ENCODE peak calls at places on chromosomes 1 and 21, in eight cellular contexts. One of them, this sample, is unnamed.
A peak's percentile ranks its signal among the peaks of the same experiment; 100 is the strongest.

GRCh38 chr1:202165267-202165941 is 5.0 kb upstream of the PTPN7 start:
- DNase-seq in WERI-Rb-1: no peak
- DNase-seq in adrenal gland: no peak
- DNase-seq in transverse colon: no peak
- DNase-seq in tibial nerve: no peak
- DNase-seq in mammary epithelial cell: no peak
- DNase-seq in psoas muscle: no peak
- DNase-seq in A673: no peak
- DNase-seq in this sample: no peak

GRCh38 chr21:30600787-30601186 is at the start of gene KRTAP22-1:
- DNase-seq in WERI-Rb-1: no peak
- DNase-seq in adrenal gland: no peak
- DNase-seq in transverse colon: no peak
- DNase-seq in tibial nerve: no peak
- DNase-seq in mammary epithelial cell: no peak
- DNase-seq in psoas muscle: no peak
- DNase-seq in A673: no peak
- DNase-seq in this sample: no peak

GRCh38 chr1:66282343-66282852 is 251.6 kb upstream of the SGIP1 start:
- DNase-seq in WERI-Rb-1: no peak
- DNase-seq in adrenal gland: no peak
- DNase-seq in transverse colon: peak; percentile 47
- DNase-seq in tibial nerve: no peak
- DNase-seq in mammary epithelial cell: peak; percentile 98
- DNase-seq in psoas muscle: no peak
- DNase-seq in A673: peak; percentile 25
- DNase-seq in this sample: peak; percentile 89

GRCh38 chr21:26736449-26736848 is 108.8 kb downstream of the ADAMTS1 start:
- DNase-seq in WERI-Rb-1: no peak
- DNase-seq in adrenal gland: no peak
- DNase-seq in transverse colon: no peak
- DNase-seq in tibial nerve: no peak
- DNase-seq in mammary epithelial cell: no peak
- DNase-seq in psoas muscle: no peak
- DNase-seq in A673: no peak
- DNase-seq in this sample: no peak

GRCh38 chr1:93758842-93759515 is 77.3 kb upstream of the BCAR3 start:
- DNase-seq in WERI-Rb-1: no peak
- DNase-seq in adrenal gland: peak; percentile 32
- DNase-seq in transverse colon: no peak
- DNase-seq in tibial nerve: no peak
- DNase-seq in mammary epithelial cell: no peak
- DNase-seq in psoas muscle: no peak
- DNase-seq in A673: no peak
- DNase-seq in this sample: peak; percentile 61

GRCh38 chr1:211825990-211826389 is 4.6 kb downstream of the LPGAT1 start:
- DNase-seq in WERI-Rb-1: no peak
- DNase-seq in adrenal gland: no peak
- DNase-seq in transverse colon: no peak
- DNase-seq in tibial nerve: no peak
- DNase-seq in mammary epithelial cell: peak; percentile 17
- DNase-seq in psoas muscle: no peak
- DNase-seq in A673: no peak
- DNase-seq in this sample: peak; percentile 41

GRCh38 chr1:181531951-181532640 is 48.8 kb downstream of the CACNA1E start:
- DNase-seq in WERI-Rb-1: no peak
- DNase-seq in adrenal gland: no peak
- DNase-seq in transverse colon: no peak
- DNase-seq in tibial nerve: no peak
- DNase-seq in mammary epithelial cell: no peak
- DNase-seq in psoas muscle: no peak
- DNase-seq in A673: no peak
- DNase-seq in this sample: no peak

GRCh38 chr1:150429805-150430204 is 57.4 kb upstream of the TARS2 start:
- DNase-seq in WERI-Rb-1: no peak
- DNase-seq in adrenal gland: no peak
- DNase-seq in transverse colon: no peak
- DNase-seq in tibial nerve: no peak
- DNase-seq in mammary epithelial cell: peak; percentile 2
- DNase-seq in psoas muscle: no peak
- DNase-seq in A673: peak; percentile 30
- DNase-seq in this sample: no peak

GRCh38 chr1:65150583-65151263 is 2.7 kb downstream of the AK4 start:
- DNase-seq in WERI-Rb-1: no peak
- DNase-seq in adrenal gland: no peak
- DNase-seq in transverse colon: no peak
- DNase-seq in tibial nerve: no peak
- DNase-seq in mammary epithelial cell: no peak
- DNase-seq in psoas muscle: no peak
- DNase-seq in A673: no peak
- DNase-seq in this sample: no peak

GRCh38 chr1:243250102-243250501 is 5.0 kb downstream of the CEP170 start:
- DNase-seq in WERI-Rb-1: no peak
- DNase-seq in adrenal gland: no peak
- DNase-seq in transverse colon: no peak
- DNase-seq in tibial nerve: no peak
- DNase-seq in mammary epithelial cell: no peak
- DNase-seq in psoas muscle: no peak
- DNase-seq in A673: no peak
- DNase-seq in this sample: no peak

GRCh38 chr1:25914074-25914995 is 8.1 kb upstream of the STMN1 start:
- DNase-seq in WERI-Rb-1: no peak
- DNase-seq in adrenal gland: no peak
- DNase-seq in transverse colon: no peak
- DNase-seq in tibial nerve: no peak
- DNase-seq in mammary epithelial cell: no peak
- DNase-seq in psoas muscle: no peak
- DNase-seq in A673: no peak
- DNase-seq in this sample: no peak

GRCh38 chr1:208217774-208218173 is 26.4 kb downstream of the PLXNA2 start:
- DNase-seq in WERI-Rb-1: no peak
- DNase-seq in adrenal gland: no peak
- DNase-seq in transverse colon: no peak
- DNase-seq in tibial nerve: no peak
- DNase-seq in mammary epithelial cell: no peak
- DNase-seq in psoas muscle: no peak
- DNase-seq in A673: no peak
- DNase-seq in this sample: no peak

GRCh38 chr1:201198598-201198997 is 8.0 kb downstream of the IGFN1 start:
- DNase-seq in WERI-Rb-1: no peak
- DNase-seq in adrenal gland: no peak
- DNase-seq in transverse colon: no peak
- DNase-seq in tibial nerve: no peak
- DNase-seq in mammary epithelial cell: no peak
- DNase-seq in psoas muscle: no peak
- DNase-seq in A673: no peak
- DNase-seq in this sample: no peak

GRCh38 chr1:113904292-113904673 is 316 bp downstream of the AP4B1 start:
- DNase-seq in WERI-Rb-1: no peak
- DNase-seq in adrenal gland: no peak
- DNase-seq in transverse colon: no peak
- DNase-seq in tibial nerve: no peak
- DNase-seq in mammary epithelial cell: no peak
- DNase-seq in psoas muscle: no peak
- DNase-seq in A673: no peak
- DNase-seq in this sample: no peak
- H3K36me3 ChIP-seq in WERI-Rb-1: peaks cover 29% of the 10 kb centered on the region
- H3K36me3 ChIP-seq in adrenal gland: peaks cover 36% of the 10 kb centered on the region
- H3K36me3 ChIP-seq in transverse colon: no peaks in the 10 kb centered on the region
- H3K36me3 ChIP-seq in tibial nerve: peaks cover 52% of the 10 kb centered on the region
- H3K36me3 ChIP-seq in mammary epithelial cell: peaks cover 5% of the 10 kb centered on the region
- H3K36me3 ChIP-seq in psoas muscle: peaks cover 4% of the 10 kb centered on the region
- H3K36me3 ChIP-seq in A673: peaks cover 61% of the 10 kb centered on the region
- H3K36me3 ChIP-seq in this sample: peaks cover 9% of the 10 kb centered on the region

GRCh38 chr21:41613421-41613998 is 105.6 kb upstream of the TMPRSS2 start:
- DNase-seq in WERI-Rb-1: no peak
- DNase-seq in adrenal gland: no peak
- DNase-seq in transverse colon: no peak
- DNase-seq in tibial nerve: no peak
- DNase-seq in mammary epithelial cell: no peak
- DNase-seq in psoas muscle: no peak
- DNase-seq in A673: no peak
- DNase-seq in this sample: no peak

GRCh38 chr21:41612674-41613250 is 104.8 kb upstream of the TMPRSS2 start:
- DNase-seq in WERI-Rb-1: peak; percentile 64
- DNase-seq in adrenal gland: peak; percentile 30
- DNase-seq in transverse colon: peak; percentile 57
- DNase-seq in tibial nerve: peak; percentile 64
- DNase-seq in mammary epithelial cell: peak; percentile 93
- DNase-seq in psoas muscle: peak; percentile 90
- DNase-seq in A673: peak; percentile 59
- DNase-seq in this sample: peak; percentile 42

GRCh38 chr21:41615613-41616012 is 107.7 kb upstream of the TMPRSS2 start:
- DNase-seq in WERI-Rb-1: no peak
- DNase-seq in adrenal gland: no peak
- DNase-seq in transverse colon: no peak
- DNase-seq in tibial nerve: no peak
- DNase-seq in mammary epithelial cell: peak; percentile 93
- DNase-seq in psoas muscle: no peak
- DNase-seq in A673: no peak
- DNase-seq in this sample: peak; percentile 76

GRCh38 chr21:41614456-41615010 is 106.6 kb upstream of the TMPRSS2 start:
- DNase-seq in WERI-Rb-1: no peak
- DNase-seq in adrenal gland: no peak
- DNase-seq in transverse colon: no peak
- DNase-seq in tibial nerve: no peak
- DNase-seq in mammary epithelial cell: no peak
- DNase-seq in psoas muscle: no peak
- DNase-seq in A673: no peak
- DNase-seq in this sample: no peak

DNA sequence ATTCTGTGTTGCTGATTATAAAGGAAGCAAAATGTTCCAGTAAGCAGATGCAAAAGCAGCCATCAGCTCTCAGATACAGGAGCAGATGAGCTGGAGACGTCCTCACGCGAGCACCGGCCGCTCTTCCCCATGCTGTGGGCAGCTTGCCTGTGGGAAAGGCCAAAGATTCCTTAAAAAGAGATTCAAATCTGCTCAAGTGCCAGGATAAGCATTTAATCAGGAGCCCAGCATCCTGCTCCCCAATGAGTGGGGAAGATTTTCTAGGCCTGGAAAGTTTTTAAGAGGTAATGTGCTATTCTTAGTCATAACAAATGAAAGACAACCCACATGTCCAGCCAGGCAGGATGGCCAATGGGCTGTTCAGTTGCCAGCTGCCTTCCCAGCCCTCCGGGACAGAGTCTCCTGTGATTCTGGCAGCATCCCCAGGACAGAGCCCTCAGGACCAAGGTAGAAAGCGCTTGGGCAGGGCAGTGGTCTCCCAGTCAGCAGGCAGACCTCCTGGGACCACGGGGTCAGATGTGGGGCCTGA is 108.2 kb upstream of the TMPRSS2 start:
- DNase-seq in WERI-Rb-1: no peak
- DNase-seq in adrenal gland: no peak
- DNase-seq in transverse colon: no peak
- DNase-seq in tibial nerve: no peak
- DNase-seq in mammary epithelial cell: peak; percentile 74
- DNase-seq in psoas muscle: no peak
- DNase-seq in A673: no peak
- DNase-seq in this sample: peak; percentile 34
- H3K27ac ChIP-seq in WERI-Rb-1: no peak overlapping the region
- H3K27ac ChIP-seq in adrenal gland: no peak overlapping the region
- H3K27ac ChIP-seq in transverse colon: peak overlapping the region; percentile 54
- H3K27ac ChIP-seq in tibial nerve: peak overlapping the region; percentile 87
- H3K27ac ChIP-seq in mammary epithelial cell: peak overlapping the region; percentile 94
- H3K27ac ChIP-seq in psoas muscle: peak overlapping the region; percentile 36
- H3K27ac ChIP-seq in A673: no peak overlapping the region
- H3K27ac ChIP-seq in this sample: peak overlapping the region; percentile 76

DNA sequence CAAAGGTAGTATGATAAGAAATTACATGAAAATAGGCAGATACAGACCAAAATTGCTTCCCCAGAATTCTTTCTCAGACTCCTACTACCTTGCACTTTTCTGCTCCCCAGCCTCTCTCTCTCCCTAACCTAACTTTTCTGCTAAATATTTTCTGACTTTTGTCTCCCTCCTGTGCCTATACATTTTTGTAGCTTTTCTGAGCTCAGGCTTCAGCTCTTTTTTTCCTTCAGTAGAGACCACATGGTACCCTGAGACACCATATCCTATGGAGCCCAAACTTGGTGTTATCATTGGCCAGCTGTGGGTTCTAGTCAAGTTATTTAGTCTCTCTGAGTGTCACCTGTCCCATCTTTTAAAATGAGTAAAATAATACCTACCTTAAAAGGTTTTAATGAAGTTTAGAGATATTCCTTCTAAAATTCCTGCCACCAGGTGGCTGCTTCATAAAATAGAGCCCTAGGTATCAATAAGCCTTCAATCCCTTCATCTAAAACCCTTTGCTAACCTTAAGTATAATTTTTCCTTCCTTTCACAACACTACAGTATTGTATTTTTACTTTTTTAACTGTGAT is 237.7 kb upstream of the DUSP10 start:
- DNase-seq in WERI-Rb-1: no peak
- DNase-seq in adrenal gland: no peak
- DNase-seq in transverse colon: no peak
- DNase-seq in tibial nerve: no peak
- DNase-seq in mammary epithelial cell: no peak
- DNase-seq in psoas muscle: no peak
- DNase-seq in A673: no peak
- DNase-seq in this sample: no peak
- TF ChIP-seq CTCF in WERI-Rb-1: no peak
- TF ChIP-seq CTCF in adrenal gland: no peak
- TF ChIP-seq CTCF in transverse colon: no peak
- TF ChIP-seq CTCF in tibial nerve: no peak
- TF ChIP-seq CTCF in mammary epithelial cell: peak; percentile 36
- TF ChIP-seq CTCF in psoas muscle: peak; percentile 7
- TF ChIP-seq CTCF in A673: no peak
- TF ChIP-seq CTCF in this sample: peak; percentile 38

GRCh38 chr1:77951328-77951727 is 27.5 kb downstream of the FUBP1 start:
- DNase-seq in WERI-Rb-1: no peak
- DNase-seq in adrenal gland: no peak
- DNase-seq in transverse colon: no peak
- DNase-seq in tibial nerve: no peak
- DNase-seq in mammary epithelial cell: no peak
- DNase-seq in psoas muscle: no peak
- DNase-seq in A673: no peak
- DNase-seq in this sample: no peak

GRCh38 chr1:77955709-77956108 is 23.2 kb downstream of the FUBP1 start:
- DNase-seq in WERI-Rb-1: no peak
- DNase-seq in adrenal gland: no peak
- DNase-seq in transverse colon: no peak
- DNase-seq in tibial nerve: no peak
- DNase-seq in mammary epithelial cell: no peak
- DNase-seq in psoas muscle: no peak
- DNase-seq in A673: no peak
- DNase-seq in this sample: no peak

GRCh38 chr1:77954521-77954920 is 24.4 kb downstream of the FUBP1 start:
- DNase-seq in WERI-Rb-1: no peak
- DNase-seq in adrenal gland: no peak
- DNase-seq in transverse colon: no peak
- DNase-seq in tibial nerve: no peak
- DNase-seq in mammary epithelial cell: no peak
- DNase-seq in psoas muscle: no peak
- DNase-seq in A673: no peak
- DNase-seq in this sample: no peak

GRCh38 chr1:77956464-77956863 is 22.4 kb downstream of the FUBP1 start:
- DNase-seq in WERI-Rb-1: no peak
- DNase-seq in adrenal gland: peak; percentile 21
- DNase-seq in transverse colon: no peak
- DNase-seq in tibial nerve: no peak
- DNase-seq in mammary epithelial cell: no peak
- DNase-seq in psoas muscle: no peak
- DNase-seq in A673: no peak
- DNase-seq in this sample: no peak

GRCh38 chr1:77953907-77954306 is 25.0 kb downstream of the FUBP1 start:
- DNase-seq in WERI-Rb-1: no peak
- DNase-seq in adrenal gland: no peak
- DNase-seq in transverse colon: no peak
- DNase-seq in tibial nerve: no peak
- DNase-seq in mammary epithelial cell: no peak
- DNase-seq in psoas muscle: no peak
- DNase-seq in A673: no peak
- DNase-seq in this sample: no peak
- H3K36me3 ChIP-seq in WERI-Rb-1: peaks cover 92% of the 10 kb centered on the region
- H3K36me3 ChIP-seq in adrenal gland: peaks cover 68% of the 10 kb centered on the region
- H3K36me3 ChIP-seq in transverse colon: peaks cover 68% of the 10 kb centered on the region
- H3K36me3 ChIP-seq in tibial nerve: peaks cover 89% of the 10 kb centered on the region
- H3K36me3 ChIP-seq in mammary epithelial cell: peaks cover 64% of the 10 kb centered on the region
- H3K36me3 ChIP-seq in psoas muscle: peaks cover 14% of the 10 kb centered on the region
- H3K36me3 ChIP-seq in A673: peaks cover 100% of the 10 kb centered on the region
- H3K36me3 ChIP-seq in this sample: peaks cover 65% of the 10 kb centered on the region